ENCODE peak calls at places on chromosomes 7 and 10, in ten cellular contexts. L is HFF-Myc, P is amniotic epithelial cell, U is HEK293T, R is astrocyte of the spinal cord, W is NCI-H1092 treated with DMSO at 0.1 percent for 48 hours, M is aorta, B is AG09309, F is psoas muscle, A is mucosa of gallbladder. Z is an unnamed sample.
A peak's percentile ranks its signal among the peaks of the same experiment; 100 is the strongest.

GRCh38 chr10:96287392-96288105 is 16.2 kb upstream of the BLNK start:
- DNase-seq in L (peak; percentile 40), P (no peak), U (no peak), R (no peak), W (peak; percentile 26), M (no peak), B (no peak), F (no peak), A (peak; percentile 58), Z (no peak)

GRCh38 chr10:110709964-110710587 is 65.9 kb downstream of the RBM20 start:
- DNase-seq in L (no peak), P (no peak), U (no peak), R (no peak), W (no peak), M (no peak), B (no peak), F (no peak), A (no peak), Z (no peak)

GRCh38 chr7:150737265-150738055 is at the start of gene GIMAP5:
- DNase-seq in L (no peak), P (no peak), U (no peak), R (no peak), W (no peak), M (no peak), B (no peak), F (peak; percentile 53), A (no peak), Z (no peak)

GRCh38 chr7:50793115-50793946 is 10.6 kb upstream of the GRB10 start:
- DNase-seq in L (no peak), P (peak; percentile 46), U (peak; percentile 68), R (peak; percentile 73), W (no peak), M (peak; percentile 91), B (no peak), F (peak; percentile 88), A (peak; percentile 68), Z (peak; percentile 82)

GRCh38 chr7:32062150-32062549 is 8.1 kb downstream of the PDE1C start:
- DNase-seq in L (no peak), P (peak; percentile 7), U (peak; percentile 71), R (peak; percentile 49), W (no peak), M (peak; percentile 79), B (no peak), F (peak; percentile 54), A (peak; percentile 17), Z (no peak)

GRCh38 chr10:108788891-108789290 is 1134.4 kb downstream of the XPNPEP1 start:
- DNase-seq in L (no peak), P (no peak), U (no peak), R (no peak), W (no peak), M (no peak), B (no peak), F (no peak), A (no peak), Z (no peak)

GRCh38 chr10:132477066-132477397 is 60.6 kb upstream of the INPP5A start:
- DNase-seq in L (no peak), P (no peak), U (no peak), R (no peak), W (no peak), M (no peak), B (no peak), F (peak; percentile 37), A (no peak), Z (peak; percentile 37)

GRCh38 chr7:41046221-41046761 is 656.6 kb downstream of the INHBA start:
- DNase-seq in L (no peak), P (no peak), U (no peak), R (peak; percentile 84), W (no peak), M (no peak), B (no peak), F (no peak), A (no peak), Z (no peak)

GRCh38 chr10:14391342-14391741 is 60.6 kb upstream of the FRMD4A start:
- DNase-seq in L (no peak), P (peak; percentile 61), U (no peak), R (no peak), W (no peak), M (no peak), B (no peak), F (no peak), A (no peak), Z (no peak)

GRCh38 chr7:139526578-139527544 is 3.4 kb downstream of the CLEC2L start:
- DNase-seq in L (peak; percentile 32), P (peak; percentile 93), U (no peak), R (peak; percentile 86), W (no peak), M (no peak), B (peak; percentile 89), F (no peak), A (no peak), Z (no peak)

Z was measured in Right ventricle myocardium inferior.